ENCODE peak calls at places on chromosomes 2 and 18, in six cellular contexts. D, J, A, E, H and N are unnamed samples.

GRCh38 chr2:219987830-219988229 is 360.4 kb downstream of the SLC4A3 start:
- DNase-seq in D (no peak), J (no peak), A (peak), E (no peak), H (no peak), N (no peak)

GRCh38 chr2:1974391-1974790 is 230.1 kb upstream of the PXDN start:
- DNase-seq in D (no peak), J (no peak), A (no peak), E (no peak), H (no peak), N (no peak)

GRCh38 chr2:28052691-28053090 is 162.2 kb downstream of the BABAM2 start:
- DNase-seq in D (no peak), J (no peak), A (peak), E (no peak), H (no peak), N (no peak)

GRCh38 chr2:138066139-138066806 is 102.0 kb downstream of the HNMT start:
- DNase-seq in D (no peak), J (no peak), A (no peak), E (no peak), H (no peak), N (no peak)

GRCh38 chr2:40658917-40659316 is 207.0 kb upstream of the SLC8A1 start:
- DNase-seq in D (no peak), J (no peak), A (peak), E (no peak), H (no peak), N (no peak)

GRCh38 chr2:128416781-128417180 is 98.1 kb upstream of the HS6ST1 start:
- DNase-seq in D (peak), J (peak), A (no peak), E (no peak), H (peak), N (peak)

GRCh38 chr2:212357606-212358005 is 181.0 kb downstream of the ERBB4 start:
- DNase-seq in D (no peak), J (no peak), A (no peak), E (no peak), H (no peak), N (no peak)

GRCh38 chr18:79511671-79512301 is 116.1 kb downstream of the NFATC1 start:
- DNase-seq in D (peak), J (peak), A (no peak), E (no peak), H (peak), N (peak)

GRCh38 chr2:48088994-48089393 is 182.7 kb upstream of the FBXO11 start:
- DNase-seq in D (no peak), J (no peak), A (no peak), E (no peak), H (no peak), N (no peak)

GRCh38 chr2:181971032-181971431 is 14.6 kb upstream of the PPP1R1C start:
- DNase-seq in D (no peak), J (no peak), A (peak), E (no peak), H (no peak), N (no peak)

GRCh38 chr2:3246406-3246805 is 131.2 kb downstream of the EIPR1 start:
- DNase-seq in D (no peak), J (no peak), A (no peak), E (no peak), H (no peak), N (no peak)

GRCh38 chr2:227817940-227818568 is 4.4 kb downstream of the CCL20 start:
- DNase-seq in D (peak), J (peak), A (peak), E (peak), H (peak), N (no peak)

GRCh38 chr2:140604096-140604495 is 1526.7 kb downstream of the LRP1B start:
- DNase-seq in D (no peak), J (no peak), A (no peak), E (no peak), H (no peak), N (no peak)

GRCh38 chr18:55243852-55244251 is 284.6 kb upstream of the CCDC68 start:
- DNase-seq in D (no peak), J (no peak), A (no peak), E (no peak), H (no peak), N (no peak)

GRCh38 chr2:120937736-120938131 is 202.1 kb downstream of the GLI2 start:
- DNase-seq in D (no peak), J (peak), A (no peak), E (no peak), H (no peak), N (no peak)

GRCh38 chr2:45331034-45331786 is 279.9 kb downstream of the SRBD1 start:
- DNase-seq in D (no peak), J (no peak), A (no peak), E (peak), H (no peak), N (peak)

GRCh38 chr2:202632682-202633081 is 2.1 kb upstream of the FAM117B start:
- DNase-seq in D (peak), J (peak), A (no peak), E (no peak), H (peak), N (no peak)

GRCh38 chr2:221716434-221717303 is 144.6 kb upstream of the EPHA4 start:
- DNase-seq in D (no peak), J (no peak), A (peak), E (no peak), H (no peak), N (no peak)

GRCh38 chr2:119011162-119011909 is 69.3 kb downstream of the MARCO start:
- DNase-seq in D (peak), J (peak), A (no peak), E (peak), H (peak), N (no peak)

GRCh38 chr18:52636536-52636935 is 296.5 kb downstream of the DCC start:
- DNase-seq in D (no peak), J (no peak), A (no peak), E (no peak), H (no peak), N (no peak)

GRCh38 chr2:8488001-8488738 is 193.7 kb upstream of the ID2 start:
- DNase-seq in D (no peak), J (no peak), A (no peak), E (no peak), H (no peak), N (no peak)

GRCh38 chr2:223979730-223980396 is 22.6 kb downstream of the MRPL44 start:
- DNase-seq in D (no peak), J (no peak), A (no peak), E (no peak), H (no peak), N (no peak)

GRCh38 chr2:63755216-63755615 is 86.5 kb upstream of the UGP2 start:
- DNase-seq in D (no peak), J (no peak), A (no peak), E (no peak), H (no peak), N (no peak)

GRCh38 chr2:43852196-43852730 is 13.5 kb downstream of the ABCG8 start:
- DNase-seq in D (no peak), J (peak), A (no peak), E (no peak), H (peak), N (no peak)

GRCh38 chr2:119402645-119403560 is 28.8 kb upstream of the TMEM37 start:
- DNase-seq in D (peak), J (no peak), A (no peak), E (peak), H (no peak), N (peak)

GRCh38 chr2:66508358-66509071 is 73.6 kb downstream of the MEIS1 start:
- DNase-seq in D (no peak), J (no peak), A (no peak), E (no peak), H (peak), N (peak)

GRCh38 chr2:23636412-23636811 is 251.4 kb downstream of the KLHL29 start:
- DNase-seq in D (no peak), J (peak), A (no peak), E (no peak), H (peak), N (no peak)
- H3K27ac ChIP-seq in D (no peak), J (no peak), A (no peak), E (no peak), H (peak), N (no peak)

GRCh38 chr18:499351-500229 is 911 bp downstream of the COLEC12 start:
- DNase-seq in D (no peak), J (no peak), A (peak), E (peak), H (peak), N (peak)

GRCh38 chr18:501406-501714 is 859 bp upstream of the COLEC12 start:
- DNase-seq in D (no peak), J (no peak), A (no peak), E (no peak), H (no peak), N (peak)

GRCh38 chr18:500230-500555 is 308 bp downstream of the COLEC12 start:
- DNase-seq in D (no peak), J (no peak), A (peak), E (no peak), H (peak), N (no peak)

GRCh38 chr18:498901-499300 is 1.6 kb downstream of the COLEC12 start:
- DNase-seq in D (no peak), J (no peak), A (no peak), E (no peak), H (no peak), N (no peak)

GRCh38 chr18:500556-501405 is at the start of gene COLEC12:
- DNase-seq in D (no peak), J (no peak), A (no peak), E (peak), H (peak), N (peak)
- H3K27ac ChIP-seq in D (no peak), J (no peak), A (no peak), E (peak), H (peak), N (peak)

DNA sequence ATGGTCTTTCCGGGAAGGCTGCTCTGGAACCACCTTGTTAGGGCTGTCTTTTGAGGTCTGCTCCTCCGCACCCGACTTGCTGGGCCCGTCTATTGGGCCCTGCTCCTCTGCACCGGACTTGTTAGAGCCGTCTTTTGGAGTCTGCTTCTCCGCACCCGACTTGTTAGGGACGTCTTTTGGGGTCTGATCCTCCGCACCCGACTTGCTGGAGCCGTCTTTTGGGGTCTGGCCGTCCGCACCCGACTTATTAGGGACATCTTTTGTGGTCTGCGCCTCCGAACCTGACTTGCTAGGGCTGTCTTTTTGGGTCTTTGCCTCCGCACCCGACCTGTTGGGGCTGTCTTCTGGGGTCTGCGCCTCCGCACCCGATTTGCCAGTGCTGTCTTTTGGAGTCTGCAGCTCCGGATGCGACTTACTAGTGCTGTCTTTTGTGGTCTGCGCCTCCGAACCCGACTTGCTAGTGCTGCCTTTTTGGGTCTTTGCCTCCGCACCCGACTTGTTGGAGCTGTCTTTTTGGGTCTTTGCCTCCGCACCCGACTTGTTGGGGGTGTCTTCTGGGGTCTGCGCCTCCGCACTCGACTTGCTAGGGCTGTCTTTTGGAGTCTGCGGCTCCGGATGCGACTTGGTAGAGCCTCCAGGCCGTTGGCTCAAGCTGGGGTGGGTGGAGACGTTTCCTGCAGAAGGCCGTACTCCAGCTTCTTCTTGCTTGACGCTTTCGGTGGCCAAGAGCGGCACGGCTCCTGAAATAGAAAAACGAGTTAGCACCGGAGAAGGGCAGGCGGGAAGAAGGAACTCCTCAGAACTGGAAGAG is 638 bp downstream of the TGOLN2 start:
- DNase-seq in D (peak), J (peak), A (peak), E (peak), H (no peak), N (no peak)
- H3K27ac ChIP-seq in D (peak), J (peak), A (peak), E (peak), H (peak), N (peak)

GRCh38 chr2:36408198-36408703 is 52.7 kb downstream of the CRIM1 start:
- DNase-seq in D (no peak), J (no peak), A (peak), E (no peak), H (no peak), N (no peak)
- H3K27ac ChIP-seq in D (no peak), J (no peak), A (peak), E (no peak), H (peak), N (peak)

GRCh38 chr2:99883356-99883867 is 259.0 kb downstream of the AFF3 start:
- DNase-seq in D (no peak), J (no peak), A (no peak), E (no peak), H (no peak), N (no peak)
- H3K27ac ChIP-seq in D (no peak), J (no peak), A (no peak), E (no peak), H (no peak), N (no peak)

GRCh38 chr2:215435809-215436704 is at the start of gene FN1:
- DNase-seq in D (peak), J (peak), A (peak), E (peak), H (peak), N (peak)
- H3K27ac ChIP-seq in D (no peak), J (no peak), A (peak), E (peak), H (peak), N (peak)

GRCh38 chr2:99811544-99811943 is 321.7 kb upstream of the REV1 start:
- DNase-seq in D (no peak), J (no peak), A (peak), E (no peak), H (no peak), N (no peak)
- H3K27ac ChIP-seq in D (no peak), J (no peak), A (no peak), E (no peak), H (peak), N (no peak)

DNA sequence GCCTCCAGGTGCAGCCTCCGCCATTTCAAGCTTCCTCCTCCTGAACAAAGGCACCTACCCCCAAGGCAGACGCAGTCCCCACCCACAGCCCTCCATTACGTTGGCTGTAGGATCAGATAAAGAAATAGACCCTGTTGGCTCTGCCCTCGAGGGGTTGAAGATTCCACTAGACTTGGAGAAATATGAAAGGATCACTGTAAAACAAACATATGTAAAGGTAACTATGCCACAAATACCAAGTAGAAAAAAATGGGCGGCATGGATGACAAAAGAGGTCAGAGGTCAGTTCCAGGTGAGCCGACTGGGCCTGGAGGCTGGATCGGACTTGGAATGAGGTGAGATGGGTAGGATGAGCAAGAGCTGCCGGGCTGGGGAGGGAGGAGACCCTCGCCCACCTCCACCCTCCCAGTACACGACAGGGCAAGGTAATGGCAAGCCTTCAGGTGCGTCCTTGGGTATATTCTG is 84.8 kb upstream of the POMC start:
- DNase-seq in D (no peak), J (no peak), A (no peak), E (no peak), H (no peak), N (no peak)
- H3K27ac ChIP-seq in D (peak), J (peak), A (no peak), E (peak), H (no peak), N (peak)